ENCODE peak calls at places on chromosomes 16 and 17, in five cellular contexts. One of them, this sample, is unnamed.

GRCh38 chr16:70808371-70808770 is 7.4 kb upstream of the VAC14 start:
- DNase-seq in colonic mucosa: no peak
- DNase-seq in lower lobe of right lung: no peak
- DNase-seq in left ventricle myocardium inferior: no peak
- DNase-seq in CD8-positive, alpha-beta T cell: no peak
- DNase-seq in this sample: no peak

GRCh38 chr16:25546781-25547180 is 145.0 kb upstream of the HS3ST4 start:
- DNase-seq in colonic mucosa: no peak
- DNase-seq in lower lobe of right lung: no peak
- DNase-seq in left ventricle myocardium inferior: no peak
- DNase-seq in CD8-positive, alpha-beta T cell: no peak
- DNase-seq in this sample: no peak

GRCh38 chr17:70976447-70976846 is 807.1 kb downstream of the KCNJ2 start:
- DNase-seq in colonic mucosa: no peak
- DNase-seq in lower lobe of right lung: no peak
- DNase-seq in left ventricle myocardium inferior: no peak
- DNase-seq in CD8-positive, alpha-beta T cell: no peak
- DNase-seq in this sample: no peak

GRCh38 chr17:5122586-5123342 is 6.9 kb downstream of the USP6 start:
- DNase-seq in colonic mucosa: no peak
- DNase-seq in lower lobe of right lung: peak; percentile 58
- DNase-seq in left ventricle myocardium inferior: no peak
- DNase-seq in CD8-positive, alpha-beta T cell: no peak
- DNase-seq in this sample: peak; percentile 7

GRCh38 chr16:48366165-48367093 is 18.8 kb downstream of the SIAH1 start:
- DNase-seq in colonic mucosa: peak; percentile 65
- DNase-seq in lower lobe of right lung: no peak
- DNase-seq in left ventricle myocardium inferior: no peak
- DNase-seq in CD8-positive, alpha-beta T cell: peak; percentile 35
- DNase-seq in this sample: peak; percentile 65

GRCh38 chr17:57868007-57868774 is 18.3 kb upstream of the MRPS23 start:
- DNase-seq in colonic mucosa: peak; percentile 48
- DNase-seq in lower lobe of right lung: peak; percentile 68
- DNase-seq in left ventricle myocardium inferior: peak; percentile 80
- DNase-seq in CD8-positive, alpha-beta T cell: peak; percentile 33
- DNase-seq in this sample: no peak

GRCh38 chr16:24776486-24777220 is 47.2 kb downstream of the TNRC6A start:
- DNase-seq in colonic mucosa: no peak
- DNase-seq in lower lobe of right lung: no peak
- DNase-seq in left ventricle myocardium inferior: peak; percentile 37
- DNase-seq in CD8-positive, alpha-beta T cell: no peak
- DNase-seq in this sample: no peak

GRCh38 chr17:68794636-68795503 is 160.3 kb downstream of the ABCA8 start:
- DNase-seq in colonic mucosa: no peak
- DNase-seq in lower lobe of right lung: no peak
- DNase-seq in left ventricle myocardium inferior: peak; percentile 55
- DNase-seq in CD8-positive, alpha-beta T cell: no peak
- DNase-seq in this sample: no peak

GRCh38 chr16:11032922-11033291 is 88.5 kb downstream of the CLEC16A start:
- DNase-seq in colonic mucosa: no peak
- DNase-seq in lower lobe of right lung: no peak
- DNase-seq in left ventricle myocardium inferior: peak; percentile 40
- DNase-seq in CD8-positive, alpha-beta T cell: no peak
- DNase-seq in this sample: no peak

GRCh38 chr16:84262939-84263338 is 23.1 kb upstream of the KCNG4 start:
- DNase-seq in colonic mucosa: no peak
- DNase-seq in lower lobe of right lung: no peak
- DNase-seq in left ventricle myocardium inferior: no peak
- DNase-seq in CD8-positive, alpha-beta T cell: no peak
- DNase-seq in this sample: no peak

GRCh38 chr17:40686192-40686591 is 17.4 kb downstream of the KRT24 start:
- DNase-seq in colonic mucosa: no peak
- DNase-seq in lower lobe of right lung: no peak
- DNase-seq in left ventricle myocardium inferior: no peak
- DNase-seq in CD8-positive, alpha-beta T cell: no peak
- DNase-seq in this sample: no peak

GRCh38 chr17:77727216-77727615 is 231.3 kb upstream of the TNRC6C start:
- DNase-seq in colonic mucosa: no peak
- DNase-seq in lower lobe of right lung: no peak
- DNase-seq in left ventricle myocardium inferior: no peak
- DNase-seq in CD8-positive, alpha-beta T cell: no peak
- DNase-seq in this sample: no peak

GRCh38 chr16:64412578-64413280 is 709.1 kb downstream of the CDH11 start:
- DNase-seq in colonic mucosa: no peak
- DNase-seq in lower lobe of right lung: no peak
- DNase-seq in left ventricle myocardium inferior: no peak
- DNase-seq in CD8-positive, alpha-beta T cell: no peak
- DNase-seq in this sample: no peak

GRCh38 chr17:81403040-81403467 is 7.8 kb downstream of the BAHCC1 start:
- DNase-seq in colonic mucosa: no peak
- DNase-seq in lower lobe of right lung: no peak
- DNase-seq in left ventricle myocardium inferior: no peak
- DNase-seq in CD8-positive, alpha-beta T cell: no peak
- DNase-seq in this sample: no peak

GRCh38 chr17:82457071-82457789 is 1.3 kb upstream of the NARF start:
- DNase-seq in colonic mucosa: peak; percentile 72
- DNase-seq in lower lobe of right lung: no peak
- DNase-seq in left ventricle myocardium inferior: no peak
- DNase-seq in CD8-positive, alpha-beta T cell: no peak
- DNase-seq in this sample: no peak

GRCh38 chr16:65121870-65122723 is at the start of gene CDH11:
- DNase-seq in colonic mucosa: peak; percentile 37
- DNase-seq in lower lobe of right lung: peak; percentile 46
- DNase-seq in left ventricle myocardium inferior: peak; percentile 60
- DNase-seq in CD8-positive, alpha-beta T cell: no peak
- DNase-seq in this sample: peak; percentile 41

GRCh38 chr17:41338961-41339485 is 11.6 kb downstream of the KRT33A start:
- DNase-seq in colonic mucosa: no peak
- DNase-seq in lower lobe of right lung: no peak
- DNase-seq in left ventricle myocardium inferior: no peak
- DNase-seq in CD8-positive, alpha-beta T cell: peak; percentile 38
- DNase-seq in this sample: no peak

GRCh38 chr16:55915116-55915827 is 40.1 kb upstream of the CES5A start:
- DNase-seq in colonic mucosa: no peak
- DNase-seq in lower lobe of right lung: no peak
- DNase-seq in left ventricle myocardium inferior: no peak
- DNase-seq in CD8-positive, alpha-beta T cell: no peak
- DNase-seq in this sample: no peak

GRCh38 chr17:44171931-44172455 is 1.5 kb downstream of the ASB16 start:
- DNase-seq in colonic mucosa: no peak
- DNase-seq in lower lobe of right lung: no peak
- DNase-seq in left ventricle myocardium inferior: no peak
- DNase-seq in CD8-positive, alpha-beta T cell: no peak
- DNase-seq in this sample: no peak

GRCh38 chr17:57296231-57296630 is 39.9 kb downstream of the MSI2 start:
- DNase-seq in colonic mucosa: no peak
- DNase-seq in lower lobe of right lung: no peak
- DNase-seq in left ventricle myocardium inferior: no peak
- DNase-seq in CD8-positive, alpha-beta T cell: no peak
- DNase-seq in this sample: peak; percentile 32

GRCh38 chr16:19170043-19170655 is 2.1 kb downstream of the SYT17 start:
- DNase-seq in colonic mucosa: no peak
- DNase-seq in lower lobe of right lung: no peak
- DNase-seq in left ventricle myocardium inferior: no peak
- DNase-seq in CD8-positive, alpha-beta T cell: no peak
- DNase-seq in this sample: no peak

DNA sequence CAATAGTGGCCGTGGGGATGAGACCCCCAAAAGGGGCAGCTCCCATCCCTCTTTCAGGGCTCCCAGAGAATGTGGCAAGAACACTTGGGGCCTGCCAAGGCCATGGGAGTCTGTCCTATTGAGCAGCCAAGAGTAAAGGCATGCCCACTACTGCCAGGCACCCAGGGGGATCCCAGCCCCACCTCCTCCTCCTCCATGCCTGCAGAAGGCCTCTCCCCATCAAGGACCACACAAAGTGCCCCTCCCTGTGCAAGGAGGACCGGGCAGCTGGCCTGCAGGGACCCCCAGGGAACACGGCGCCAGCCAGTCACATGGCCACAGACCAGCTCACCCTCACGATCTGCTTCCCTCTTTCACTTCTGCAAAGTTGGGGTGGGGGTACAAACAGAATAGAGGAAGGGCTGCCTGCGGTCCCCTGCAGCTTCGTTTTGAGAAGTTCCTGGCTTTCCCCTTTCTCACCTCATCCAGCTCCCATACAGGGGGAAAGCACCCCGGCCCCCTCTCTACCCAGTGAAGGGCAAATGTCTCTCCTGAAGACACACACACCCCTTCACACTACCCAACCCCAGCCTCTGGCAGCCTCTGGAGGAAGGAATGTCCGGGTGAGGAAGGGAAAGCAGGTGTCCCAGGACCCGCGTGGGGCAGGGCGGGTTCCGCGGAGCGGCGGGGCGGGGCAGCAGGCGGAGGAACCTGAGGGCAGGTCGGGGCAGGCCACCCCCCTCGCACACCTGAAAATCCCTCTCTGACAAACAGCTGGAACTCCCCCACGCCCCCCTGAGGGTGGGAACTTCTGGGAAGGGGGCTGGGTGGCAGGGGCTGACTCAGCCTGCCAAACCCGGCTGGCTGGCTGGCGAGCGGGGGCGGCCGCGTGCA is 2.0 kb downstream of the PPP1R9B start:
- DNase-seq in colonic mucosa: peak; percentile 79
- DNase-seq in lower lobe of right lung: peak; percentile 82
- DNase-seq in left ventricle myocardium inferior: peak; percentile 53
- DNase-seq in CD8-positive, alpha-beta T cell: peak; percentile 74
- DNase-seq in this sample: peak; percentile 93
- TF ChIP-seq CTCF in colonic mucosa: no peak
- TF ChIP-seq CTCF in lower lobe of right lung: no peak
- TF ChIP-seq CTCF in left ventricle myocardium inferior: no peak
- TF ChIP-seq CTCF in CD8-positive, alpha-beta T cell: no peak
- TF ChIP-seq CTCF in this sample: peak; percentile 22

DNA sequence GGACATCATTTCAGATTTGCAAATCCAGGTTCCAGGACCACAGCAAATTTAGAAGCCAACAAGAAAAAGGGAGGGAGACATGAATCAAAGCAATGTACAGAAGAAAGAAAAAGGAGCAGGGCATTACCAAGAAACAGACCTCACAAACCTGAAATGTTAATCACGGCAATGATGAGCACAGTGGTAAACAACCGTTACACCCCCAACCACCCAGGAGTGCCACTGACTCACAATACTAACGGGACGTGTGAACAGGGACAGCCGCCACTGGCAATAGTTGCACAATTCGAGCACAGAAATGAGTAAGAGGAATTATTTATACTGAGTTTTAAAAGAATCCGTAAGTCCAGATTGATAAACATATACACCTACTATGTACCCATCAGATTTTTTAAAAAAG is 13.8 kb downstream of the USP22 start:
- DNase-seq in colonic mucosa: no peak
- DNase-seq in lower lobe of right lung: no peak
- DNase-seq in left ventricle myocardium inferior: no peak
- DNase-seq in CD8-positive, alpha-beta T cell: no peak
- DNase-seq in this sample: no peak
- H3K4me1 ChIP-seq in colonic mucosa: peaks cover 3% of the 10 kb centered on the region
- H3K4me1 ChIP-seq in lower lobe of right lung: peaks cover 71% of the 10 kb centered on the region
- H3K4me1 ChIP-seq in left ventricle myocardium inferior: peaks cover 90% of the 10 kb centered on the region
- H3K4me1 ChIP-seq in CD8-positive, alpha-beta T cell: peaks cover 53% of the 10 kb centered on the region
- H3K4me1 ChIP-seq in this sample: no peaks in the 10 kb centered on the region

DNA sequence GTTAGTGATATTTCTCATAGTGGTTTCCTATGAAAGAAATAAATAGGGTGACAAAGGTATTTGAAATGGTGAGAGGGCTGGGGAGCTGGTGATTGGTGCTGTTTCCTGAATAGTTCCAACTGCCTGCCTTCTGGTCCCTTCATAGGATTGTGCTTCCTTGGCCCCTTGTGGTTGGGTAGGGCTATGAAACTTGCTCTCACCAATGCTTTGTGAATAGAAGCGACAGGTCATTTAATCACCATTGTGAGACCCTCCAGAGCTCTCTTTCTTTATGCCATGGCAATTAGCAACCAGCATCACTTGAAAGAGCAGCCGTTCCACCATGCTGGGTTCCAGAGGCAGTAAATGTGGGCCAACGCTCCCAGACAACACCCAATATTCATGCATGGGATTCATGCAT is 23.7 kb upstream of the WWOX start:
- DNase-seq in colonic mucosa: no peak
- DNase-seq in lower lobe of right lung: no peak
- DNase-seq in left ventricle myocardium inferior: no peak
- DNase-seq in CD8-positive, alpha-beta T cell: no peak
- DNase-seq in this sample: no peak
- TF ChIP-seq CTCF in colonic mucosa: no peak
- TF ChIP-seq CTCF in lower lobe of right lung: no peak
- TF ChIP-seq CTCF in left ventricle myocardium inferior: no peak
- TF ChIP-seq CTCF in CD8-positive, alpha-beta T cell: no peak
- TF ChIP-seq CTCF in this sample: no peak

DNA sequence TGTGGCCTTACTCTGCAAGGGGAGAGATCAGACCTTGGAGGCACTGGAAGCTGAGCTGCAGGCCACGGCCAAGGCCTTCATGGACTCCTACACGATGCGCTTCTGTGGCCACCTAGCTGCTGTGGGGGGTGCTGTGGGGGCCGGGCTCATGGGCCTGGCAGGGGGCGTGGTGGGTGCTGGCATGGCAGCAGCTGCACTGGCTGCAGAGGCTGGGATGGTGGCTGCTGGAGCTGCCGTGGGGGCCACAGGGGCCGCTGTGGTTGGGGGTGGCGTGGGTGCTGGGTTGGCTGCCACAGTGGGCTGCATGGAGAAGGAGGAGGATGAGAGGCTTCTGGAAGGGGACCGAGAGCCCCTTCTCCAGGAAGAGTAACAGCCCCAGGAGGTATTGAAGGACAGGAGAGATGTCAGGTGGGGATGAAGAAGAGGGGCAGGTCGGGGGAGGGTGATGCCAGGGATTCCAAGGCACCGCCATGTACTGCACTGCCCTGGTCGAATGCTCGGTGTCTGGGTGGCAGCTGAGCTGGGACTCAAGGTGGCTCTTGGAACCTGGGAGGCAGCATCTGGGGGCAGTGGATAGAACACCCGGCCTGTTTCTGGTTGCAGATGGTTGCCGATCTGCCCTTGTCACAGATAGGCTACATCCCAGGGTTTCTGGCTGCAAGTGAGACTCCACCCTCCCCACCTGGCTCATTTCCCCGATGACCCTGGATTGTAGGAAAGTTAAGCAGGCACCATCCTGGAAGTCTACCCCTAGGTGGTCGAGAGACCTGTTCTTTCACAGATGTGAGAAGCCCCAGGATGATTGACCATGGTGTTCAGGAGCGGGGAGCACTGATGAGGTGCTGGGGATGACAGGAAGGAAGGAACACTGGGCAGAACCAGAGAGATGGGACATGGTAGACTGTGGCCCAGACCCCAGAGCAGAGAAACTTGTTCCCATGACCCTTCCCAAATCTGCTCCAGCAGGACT is 5.1 kb downstream of the RNF112 start:
- DNase-seq in colonic mucosa: no peak
- DNase-seq in lower lobe of right lung: no peak
- DNase-seq in left ventricle myocardium inferior: no peak
- DNase-seq in CD8-positive, alpha-beta T cell: no peak
- DNase-seq in this sample: no peak
- H3K4me1 ChIP-seq in colonic mucosa: no peaks in the 10 kb centered on the region
- H3K4me1 ChIP-seq in lower lobe of right lung: no peaks in the 10 kb centered on the region
- H3K4me1 ChIP-seq in left ventricle myocardium inferior: peaks cover 1% of the 10 kb centered on the region
- H3K4me1 ChIP-seq in CD8-positive, alpha-beta T cell: no peaks in the 10 kb centered on the region
- H3K4me1 ChIP-seq in this sample: no peaks in the 10 kb centered on the region

GRCh38 chr16:75246504-75247205 is 4.8 kb downstream of the BCAR1 start:
- DNase-seq in colonic mucosa: no peak
- DNase-seq in lower lobe of right lung: no peak
- DNase-seq in left ventricle myocardium inferior: no peak
- DNase-seq in CD8-positive, alpha-beta T cell: no peak
- DNase-seq in this sample: no peak
- TF ChIP-seq CTCF in colonic mucosa: no peak
- TF ChIP-seq CTCF in lower lobe of right lung: no peak
- TF ChIP-seq CTCF in left ventricle myocardium inferior: no peak
- TF ChIP-seq CTCF in CD8-positive, alpha-beta T cell: no peak
- TF ChIP-seq CTCF in this sample: no peak

This sample was measured in Caco-2.